ENCODE peak calls at places on chromosomes 7 and 10, in ten cellular contexts. One of them, this sample, is unnamed.

GRCh38 chr7:51451751-51452465 is 135.3 kb upstream of the COBL start:
- DNase-seq in cardiac fibroblast: no peak
- DNase-seq in SK-MEL-5: no peak
- DNase-seq in activated CD4-positive, alpha-beta T cell treated with anti-CD3 and anti-CD28 coated beads, Interleukin-2, amount 10 ng/mL, durations not matched to agents 7 days and 5 days: no peak
- DNase-seq in GM12865: no peak
- DNase-seq in NK-92 treated with Interleukin-12 subunit alpha and Interleukin-12 subunit beta, amount 100 ng/mL, for 24 hours: no peak
- DNase-seq in spleen: no peak
- DNase-seq in iris pigment epithelial cell: no peak
- DNase-seq in fibroblast of the conjunctiva: no peak
- DNase-seq in MM.1S: no peak
- DNase-seq in this sample: no peak

GRCh38 chr10:31526681-31527080 is 207.7 kb downstream of the ZEB1 start:
- DNase-seq in cardiac fibroblast: peak
- DNase-seq in SK-MEL-5: no peak
- DNase-seq in activated CD4-positive, alpha-beta T cell treated with anti-CD3 and anti-CD28 coated beads, Interleukin-2, amount 10 ng/mL, durations not matched to agents 7 days and 5 days: no peak
- DNase-seq in GM12865: no peak
- DNase-seq in NK-92 treated with Interleukin-12 subunit alpha and Interleukin-12 subunit beta, amount 100 ng/mL, for 24 hours: no peak
- DNase-seq in spleen: peak
- DNase-seq in iris pigment epithelial cell: peak
- DNase-seq in fibroblast of the conjunctiva: no peak
- DNase-seq in MM.1S: no peak
- DNase-seq in this sample: no peak

GRCh38 chr10:121057291-121057690 is 206.1 kb downstream of the WDR11 start:
- DNase-seq in cardiac fibroblast: no peak
- DNase-seq in SK-MEL-5: no peak
- DNase-seq in activated CD4-positive, alpha-beta T cell treated with anti-CD3 and anti-CD28 coated beads, Interleukin-2, amount 10 ng/mL, durations not matched to agents 7 days and 5 days: no peak
- DNase-seq in GM12865: no peak
- DNase-seq in NK-92 treated with Interleukin-12 subunit alpha and Interleukin-12 subunit beta, amount 100 ng/mL, for 24 hours: no peak
- DNase-seq in spleen: no peak
- DNase-seq in iris pigment epithelial cell: no peak
- DNase-seq in fibroblast of the conjunctiva: no peak
- DNase-seq in MM.1S: no peak
- DNase-seq in this sample: no peak

GRCh38 chr7:157663061-157663863 is 326.5 kb downstream of the DNAJB6 start:
- DNase-seq in cardiac fibroblast: no peak
- DNase-seq in SK-MEL-5: no peak
- DNase-seq in activated CD4-positive, alpha-beta T cell treated with anti-CD3 and anti-CD28 coated beads, Interleukin-2, amount 10 ng/mL, durations not matched to agents 7 days and 5 days: no peak
- DNase-seq in GM12865: no peak
- DNase-seq in NK-92 treated with Interleukin-12 subunit alpha and Interleukin-12 subunit beta, amount 100 ng/mL, for 24 hours: no peak
- DNase-seq in spleen: peak
- DNase-seq in iris pigment epithelial cell: no peak
- DNase-seq in fibroblast of the conjunctiva: no peak
- DNase-seq in MM.1S: no peak
- DNase-seq in this sample: no peak

GRCh38 chr10:44458671-44459403 is 73.9 kb upstream of the CXCL12 start:
- DNase-seq in cardiac fibroblast: no peak
- DNase-seq in SK-MEL-5: no peak
- DNase-seq in activated CD4-positive, alpha-beta T cell treated with anti-CD3 and anti-CD28 coated beads, Interleukin-2, amount 10 ng/mL, durations not matched to agents 7 days and 5 days: no peak
- DNase-seq in GM12865: no peak
- DNase-seq in NK-92 treated with Interleukin-12 subunit alpha and Interleukin-12 subunit beta, amount 100 ng/mL, for 24 hours: no peak
- DNase-seq in spleen: no peak
- DNase-seq in iris pigment epithelial cell: no peak
- DNase-seq in fibroblast of the conjunctiva: no peak
- DNase-seq in MM.1S: no peak
- DNase-seq in this sample: no peak

GRCh38 chr10:91051834-91052233 is 130.9 kb upstream of the ANKRD1 start:
- DNase-seq in cardiac fibroblast: peak
- DNase-seq in SK-MEL-5: no peak
- DNase-seq in activated CD4-positive, alpha-beta T cell treated with anti-CD3 and anti-CD28 coated beads, Interleukin-2, amount 10 ng/mL, durations not matched to agents 7 days and 5 days: no peak
- DNase-seq in GM12865: no peak
- DNase-seq in NK-92 treated with Interleukin-12 subunit alpha and Interleukin-12 subunit beta, amount 100 ng/mL, for 24 hours: no peak
- DNase-seq in spleen: no peak
- DNase-seq in iris pigment epithelial cell: no peak
- DNase-seq in fibroblast of the conjunctiva: no peak
- DNase-seq in MM.1S: no peak
- DNase-seq in this sample: no peak

GRCh38 chr7:150401861-150402631 is 22.9 kb downstream of the ZNF775 start:
- DNase-seq in cardiac fibroblast: no peak
- DNase-seq in SK-MEL-5: no peak
- DNase-seq in activated CD4-positive, alpha-beta T cell treated with anti-CD3 and anti-CD28 coated beads, Interleukin-2, amount 10 ng/mL, durations not matched to agents 7 days and 5 days: no peak
- DNase-seq in GM12865: no peak
- DNase-seq in NK-92 treated with Interleukin-12 subunit alpha and Interleukin-12 subunit beta, amount 100 ng/mL, for 24 hours: no peak
- DNase-seq in spleen: no peak
- DNase-seq in iris pigment epithelial cell: no peak
- DNase-seq in fibroblast of the conjunctiva: no peak
- DNase-seq in MM.1S: no peak
- DNase-seq in this sample: no peak

GRCh38 chr7:32890010-32890552 is 1.5 kb downstream of the KBTBD2 start:
- DNase-seq in cardiac fibroblast: peak
- DNase-seq in SK-MEL-5: peak
- DNase-seq in activated CD4-positive, alpha-beta T cell treated with anti-CD3 and anti-CD28 coated beads, Interleukin-2, amount 10 ng/mL, durations not matched to agents 7 days and 5 days: peak
- DNase-seq in GM12865: peak
- DNase-seq in NK-92 treated with Interleukin-12 subunit alpha and Interleukin-12 subunit beta, amount 100 ng/mL, for 24 hours: no peak
- DNase-seq in spleen: no peak
- DNase-seq in iris pigment epithelial cell: peak
- DNase-seq in fibroblast of the conjunctiva: peak
- DNase-seq in MM.1S: peak
- DNase-seq in this sample: no peak

GRCh38 chr10:127563718-127564553 is 14.8 kb downstream of the NPS start:
- DNase-seq in cardiac fibroblast: no peak
- DNase-seq in SK-MEL-5: peak
- DNase-seq in activated CD4-positive, alpha-beta T cell treated with anti-CD3 and anti-CD28 coated beads, Interleukin-2, amount 10 ng/mL, durations not matched to agents 7 days and 5 days: peak
- DNase-seq in GM12865: peak
- DNase-seq in NK-92 treated with Interleukin-12 subunit alpha and Interleukin-12 subunit beta, amount 100 ng/mL, for 24 hours: no peak
- DNase-seq in spleen: no peak
- DNase-seq in iris pigment epithelial cell: no peak
- DNase-seq in fibroblast of the conjunctiva: no peak
- DNase-seq in MM.1S: peak
- DNase-seq in this sample: no peak

GRCh38 chr7:126026421-126027088 is 1096.9 kb upstream of the POT1 start:
- DNase-seq in cardiac fibroblast: no peak
- DNase-seq in SK-MEL-5: no peak
- DNase-seq in activated CD4-positive, alpha-beta T cell treated with anti-CD3 and anti-CD28 coated beads, Interleukin-2, amount 10 ng/mL, durations not matched to agents 7 days and 5 days: no peak
- DNase-seq in GM12865: no peak
- DNase-seq in NK-92 treated with Interleukin-12 subunit alpha and Interleukin-12 subunit beta, amount 100 ng/mL, for 24 hours: no peak
- DNase-seq in spleen: no peak
- DNase-seq in iris pigment epithelial cell: no peak
- DNase-seq in fibroblast of the conjunctiva: no peak
- DNase-seq in MM.1S: no peak
- DNase-seq in this sample: no peak

GRCh38 chr7:38186593-38187314 is 8.7 kb downstream of the STARD3NL start:
- DNase-seq in cardiac fibroblast: peak
- DNase-seq in SK-MEL-5: no peak
- DNase-seq in activated CD4-positive, alpha-beta T cell treated with anti-CD3 and anti-CD28 coated beads, Interleukin-2, amount 10 ng/mL, durations not matched to agents 7 days and 5 days: no peak
- DNase-seq in GM12865: no peak
- DNase-seq in NK-92 treated with Interleukin-12 subunit alpha and Interleukin-12 subunit beta, amount 100 ng/mL, for 24 hours: no peak
- DNase-seq in spleen: no peak
- DNase-seq in iris pigment epithelial cell: peak
- DNase-seq in fibroblast of the conjunctiva: no peak
- DNase-seq in MM.1S: no peak
- DNase-seq in this sample: no peak

GRCh38 chr10:28970231-28970630 is 292.9 kb downstream of the BAMBI start:
- DNase-seq in cardiac fibroblast: peak
- DNase-seq in SK-MEL-5: no peak
- DNase-seq in activated CD4-positive, alpha-beta T cell treated with anti-CD3 and anti-CD28 coated beads, Interleukin-2, amount 10 ng/mL, durations not matched to agents 7 days and 5 days: no peak
- DNase-seq in GM12865: no peak
- DNase-seq in NK-92 treated with Interleukin-12 subunit alpha and Interleukin-12 subunit beta, amount 100 ng/mL, for 24 hours: no peak
- DNase-seq in spleen: no peak
- DNase-seq in iris pigment epithelial cell: peak
- DNase-seq in fibroblast of the conjunctiva: no peak
- DNase-seq in MM.1S: no peak
- DNase-seq in this sample: no peak

GRCh38 chr10:116891208-116891607 is 41.9 kb downstream of the ENO4 start:
- DNase-seq in cardiac fibroblast: peak
- DNase-seq in SK-MEL-5: peak
- DNase-seq in activated CD4-positive, alpha-beta T cell treated with anti-CD3 and anti-CD28 coated beads, Interleukin-2, amount 10 ng/mL, durations not matched to agents 7 days and 5 days: no peak
- DNase-seq in GM12865: no peak
- DNase-seq in NK-92 treated with Interleukin-12 subunit alpha and Interleukin-12 subunit beta, amount 100 ng/mL, for 24 hours: no peak
- DNase-seq in spleen: no peak
- DNase-seq in iris pigment epithelial cell: peak
- DNase-seq in fibroblast of the conjunctiva: peak
- DNase-seq in MM.1S: no peak
- DNase-seq in this sample: peak

GRCh38 chr10:119650692-119651513 is at the start of gene BAG3:
- DNase-seq in cardiac fibroblast: peak
- DNase-seq in SK-MEL-5: peak
- DNase-seq in activated CD4-positive, alpha-beta T cell treated with anti-CD3 and anti-CD28 coated beads, Interleukin-2, amount 10 ng/mL, durations not matched to agents 7 days and 5 days: peak
- DNase-seq in GM12865: peak
- DNase-seq in NK-92 treated with Interleukin-12 subunit alpha and Interleukin-12 subunit beta, amount 100 ng/mL, for 24 hours: peak
- DNase-seq in spleen: peak
- DNase-seq in iris pigment epithelial cell: peak
- DNase-seq in fibroblast of the conjunctiva: peak
- DNase-seq in MM.1S: peak
- DNase-seq in this sample: peak

GRCh38 chr7:132836746-132837145 is 245.1 kb downstream of the CHCHD3 start:
- DNase-seq in cardiac fibroblast: peak
- DNase-seq in SK-MEL-5: no peak
- DNase-seq in activated CD4-positive, alpha-beta T cell treated with anti-CD3 and anti-CD28 coated beads, Interleukin-2, amount 10 ng/mL, durations not matched to agents 7 days and 5 days: no peak
- DNase-seq in GM12865: no peak
- DNase-seq in NK-92 treated with Interleukin-12 subunit alpha and Interleukin-12 subunit beta, amount 100 ng/mL, for 24 hours: no peak
- DNase-seq in spleen: no peak
- DNase-seq in iris pigment epithelial cell: peak
- DNase-seq in fibroblast of the conjunctiva: no peak
- DNase-seq in MM.1S: no peak
- DNase-seq in this sample: no peak

GRCh38 chr7:7989133-7989984 is 20.8 kb downstream of the GLCCI1 start:
- DNase-seq in cardiac fibroblast: no peak
- DNase-seq in SK-MEL-5: no peak
- DNase-seq in activated CD4-positive, alpha-beta T cell treated with anti-CD3 and anti-CD28 coated beads, Interleukin-2, amount 10 ng/mL, durations not matched to agents 7 days and 5 days: no peak
- DNase-seq in GM12865: no peak
- DNase-seq in NK-92 treated with Interleukin-12 subunit alpha and Interleukin-12 subunit beta, amount 100 ng/mL, for 24 hours: no peak
- DNase-seq in spleen: no peak
- DNase-seq in iris pigment epithelial cell: no peak
- DNase-seq in fibroblast of the conjunctiva: no peak
- DNase-seq in MM.1S: peak
- DNase-seq in this sample: no peak

GRCh38 chr7:22726849-22727792 is at the start of gene IL6:
- DNase-seq in cardiac fibroblast: peak
- DNase-seq in SK-MEL-5: peak
- DNase-seq in activated CD4-positive, alpha-beta T cell treated with anti-CD3 and anti-CD28 coated beads, Interleukin-2, amount 10 ng/mL, durations not matched to agents 7 days and 5 days: peak
- DNase-seq in GM12865: no peak
- DNase-seq in NK-92 treated with Interleukin-12 subunit alpha and Interleukin-12 subunit beta, amount 100 ng/mL, for 24 hours: no peak
- DNase-seq in spleen: peak
- DNase-seq in iris pigment epithelial cell: peak
- DNase-seq in fibroblast of the conjunctiva: peak
- DNase-seq in MM.1S: no peak
- DNase-seq in this sample: peak

GRCh38 chr7:39592586-39592985 is 26.4 kb downstream of the YAE1 start:
- DNase-seq in cardiac fibroblast: peak
- DNase-seq in SK-MEL-5: peak
- DNase-seq in activated CD4-positive, alpha-beta T cell treated with anti-CD3 and anti-CD28 coated beads, Interleukin-2, amount 10 ng/mL, durations not matched to agents 7 days and 5 days: no peak
- DNase-seq in GM12865: no peak
- DNase-seq in NK-92 treated with Interleukin-12 subunit alpha and Interleukin-12 subunit beta, amount 100 ng/mL, for 24 hours: no peak
- DNase-seq in spleen: no peak
- DNase-seq in iris pigment epithelial cell: peak
- DNase-seq in fibroblast of the conjunctiva: no peak
- DNase-seq in MM.1S: no peak
- DNase-seq in this sample: no peak